ENCODE peak calls at places on chromosomes 16 and 17, in five cellular contexts. One of them, this sample, is unnamed.

GRCh38 chr17:1878419-1879121 is 48.8 kb downstream of the RPA1 start:
- DNase-seq in SK-N-SH: no peak
- DNase-seq in B cell: no peak
- DNase-seq in fibroblast of mammary gland: peak
- DNase-seq in tibial artery: no peak
- DNase-seq in this sample: no peak

GRCh38 chr16:5065368-5065767 is 388 bp downstream of the C16orf89 start:
- DNase-seq in SK-N-SH: no peak
- DNase-seq in B cell: no peak
- DNase-seq in fibroblast of mammary gland: no peak
- DNase-seq in tibial artery: no peak
- DNase-seq in this sample: no peak

GRCh38 chr16:85687651-85688471 is 893 bp downstream of the GINS2 start:
- DNase-seq in SK-N-SH: no peak
- DNase-seq in B cell: no peak
- DNase-seq in fibroblast of mammary gland: no peak
- DNase-seq in tibial artery: no peak
- DNase-seq in this sample: no peak

GRCh38 chr16:30628628-30629342 is 18.6 kb upstream of the ZNF689 start:
- DNase-seq in SK-N-SH: peak
- DNase-seq in B cell: peak
- DNase-seq in fibroblast of mammary gland: peak
- DNase-seq in tibial artery: peak
- DNase-seq in this sample: peak

GRCh38 chr16:2061526-2061925 is 13.7 kb downstream of the TSC2 start:
- DNase-seq in SK-N-SH: no peak
- DNase-seq in B cell: no peak
- DNase-seq in fibroblast of mammary gland: no peak
- DNase-seq in tibial artery: no peak
- DNase-seq in this sample: no peak

GRCh38 chr17:5325851-5326250 is 43.8 kb downstream of the RABEP1 start:
- DNase-seq in SK-N-SH: no peak
- DNase-seq in B cell: no peak
- DNase-seq in fibroblast of mammary gland: no peak
- DNase-seq in tibial artery: no peak
- DNase-seq in this sample: no peak

GRCh38 chr17:16943032-16943352 is 28.9 kb downstream of the TNFRSF13B start:
- DNase-seq in SK-N-SH: no peak
- DNase-seq in B cell: no peak
- DNase-seq in fibroblast of mammary gland: no peak
- DNase-seq in tibial artery: no peak
- DNase-seq in this sample: no peak

GRCh38 chr17:38602453-38602852 is 3.3 kb downstream of the SRCIN1 start:
- DNase-seq in SK-N-SH: no peak
- DNase-seq in B cell: no peak
- DNase-seq in fibroblast of mammary gland: no peak
- DNase-seq in tibial artery: no peak
- DNase-seq in this sample: peak

GRCh38 chr17:58254803-58255202 is 16.4 kb downstream of the LPO start:
- DNase-seq in SK-N-SH: no peak
- DNase-seq in B cell: no peak
- DNase-seq in fibroblast of mammary gland: no peak
- DNase-seq in tibial artery: no peak
- DNase-seq in this sample: no peak
- TF ChIP-seq CTCF in SK-N-SH: peak
- TF ChIP-seq CTCF in B cell: no peak
- TF ChIP-seq CTCF in fibroblast of mammary gland: no peak
- TF ChIP-seq CTCF in tibial artery: no peak
- TF ChIP-seq CTCF in this sample: no peak

GRCh38 chr16:25709182-25709581 is 17.4 kb downstream of the HS3ST4 start:
- DNase-seq in SK-N-SH: no peak
- DNase-seq in B cell: no peak
- DNase-seq in fibroblast of mammary gland: no peak
- DNase-seq in tibial artery: no peak
- DNase-seq in this sample: no peak
- TF ChIP-seq CTCF in SK-N-SH: no peak
- TF ChIP-seq CTCF in B cell: no peak
- TF ChIP-seq CTCF in fibroblast of mammary gland: no peak
- TF ChIP-seq CTCF in tibial artery: no peak
- TF ChIP-seq CTCF in this sample: no peak

GRCh38 chr16:26963109-26963508 is 103.6 kb upstream of the C16orf82 start:
- DNase-seq in SK-N-SH: peak
- DNase-seq in B cell: no peak
- DNase-seq in fibroblast of mammary gland: peak
- DNase-seq in tibial artery: no peak
- DNase-seq in this sample: peak
- TF ChIP-seq CTCF in SK-N-SH: peak
- TF ChIP-seq CTCF in B cell: no peak
- TF ChIP-seq CTCF in fibroblast of mammary gland: peak
- TF ChIP-seq CTCF in tibial artery: no peak
- TF ChIP-seq CTCF in this sample: peak

GRCh38 chr17:81176656-81177055 is 10.6 kb upstream of the AATK start:
- DNase-seq in SK-N-SH: no peak
- DNase-seq in B cell: no peak
- DNase-seq in fibroblast of mammary gland: peak
- DNase-seq in tibial artery: no peak
- DNase-seq in this sample: no peak
- TF ChIP-seq CTCF in SK-N-SH: peak
- TF ChIP-seq CTCF in B cell: no peak
- TF ChIP-seq CTCF in fibroblast of mammary gland: no peak
- TF ChIP-seq CTCF in tibial artery: no peak
- TF ChIP-seq CTCF in this sample: no peak